ENCODE peak calls at places on chromosomes 3 and 15, in six cellular contexts. G is HEK293T, U is ovary, E is GM18507, L is left cardiac atrium, C is AG10803. B is an unnamed sample.

GRCh38 chr15:58926823-58927222 is 6.7 kb downstream of the SLTM start:
- DNase-seq in G (no peak), U (no peak), E (no peak), L (no peak), C (no peak), B (no peak)

GRCh38 chr3:118628704-118629341 is 405.8 kb downstream of the IGSF11 start:
- DNase-seq in G (peak; percentile 77), U (peak; percentile 26), E (peak; percentile 22), L (peak; percentile 36), C (peak; percentile 19), B (peak; percentile 55)

GRCh38 chr15:31221936-31222515 is 104.6 kb upstream of the KLF13 start:
- DNase-seq in G (no peak), U (no peak), E (no peak), L (no peak), C (no peak), B (no peak)

GRCh38 chr3:58422756-58423324 is 10.8 kb downstream of the PDHB start:
- DNase-seq in G (peak; percentile 20), U (no peak), E (no peak), L (no peak), C (peak; percentile 35), B (peak; percentile 38)

GRCh38 chr15:32844118-32844711 is 126.4 kb downstream of the GREM1 start:
- DNase-seq in G (peak; percentile 18), U (no peak), E (no peak), L (no peak), C (peak; percentile 59), B (peak; percentile 72)

GRCh38 chr3:62233065-62233464 is 140.3 kb downstream of the FEZF2 start:
- DNase-seq in G (no peak), U (no peak), E (no peak), L (no peak), C (no peak), B (no peak)

GRCh38 chr3:1828519-1828918 is 270.1 kb upstream of the CNTN4 start:
- DNase-seq in G (no peak), U (no peak), E (no peak), L (no peak), C (no peak), B (no peak)

GRCh38 chr3:183293966-183294365 is 40.9 kb downstream of the B3GNT5 start:
- DNase-seq in G (no peak), U (no peak), E (no peak), L (no peak), C (no peak), B (peak; percentile 85)

GRCh38 chr3:197963019-197963637 is 3.1 kb downstream of the LMLN start:
- DNase-seq in G (no peak), U (no peak), E (no peak), L (no peak), C (no peak), B (no peak)

GRCh38 chr3:51961607-51962569 is 5.4 kb downstream of the PCBP4 start:
- DNase-seq in G (no peak), U (no peak), E (no peak), L (no peak), C (no peak), B (no peak)

GRCh38 chr15:99239545-99240198 is 9.7 kb downstream of the TTC23 start:
- DNase-seq in G (no peak), U (no peak), E (no peak), L (no peak), C (no peak), B (no peak)

GRCh38 chr3:40042752-40043443 is 233.5 kb downstream of the MYRIP start:
- DNase-seq in G (no peak), U (no peak), E (no peak), L (no peak), C (peak; percentile 20), B (peak; percentile 76)

GRCh38 chr3:13176445-13176844 is 103.2 kb upstream of the IQSEC1 start:
- DNase-seq in G (no peak), U (no peak), E (no peak), L (no peak), C (no peak), B (no peak)

GRCh38 chr15:99153026-99153535 is 48.2 kb downstream of the SYNM start:
- DNase-seq in G (no peak), U (no peak), E (no peak), L (no peak), C (no peak), B (no peak)

GRCh38 chr3:65861718-65862117 is 177.0 kb downstream of the MAGI1 start:
- DNase-seq in G (no peak), U (no peak), E (no peak), L (no peak), C (no peak), B (no peak)

GRCh38 chr3:71056327-71056726 is 527.2 kb downstream of the FOXP1 start:
- DNase-seq in G (no peak), U (no peak), E (no peak), L (no peak), C (peak; percentile 41), B (peak; percentile 86)

GRCh38 chr15:59819047-59819446 is 129.9 kb upstream of the BNIP2 start:
- DNase-seq in G (no peak), U (no peak), E (no peak), L (no peak), C (no peak), B (no peak)

GRCh38 chr15:93428135-93428534 is 339.1 kb upstream of the RGMA start:
- DNase-seq in G (no peak), U (no peak), E (no peak), L (no peak), C (no peak), B (no peak)